ENCODE peak calls at places on chromosome 15, in eight cellular contexts. One of them, this sample, is unnamed.

GRCh38 chr15:90059208-90059985 is 42.9 kb downstream of the IDH2 start:
- DNase-seq in neural progenitor cell: no peak
- DNase-seq in HCT116: no peak
- DNase-seq in SK-N-SH: no peak
- DNase-seq in GM23338: peak; percentile 66
- DNase-seq in PC-3: no peak
- DNase-seq in MM.1S: peak; percentile 96
- DNase-seq in hepatocyte: peak; percentile 50
- DNase-seq in this sample: peak; percentile 95

GRCh38 chr15:75659928-75660645 is 12.4 kb downstream of the SNX33 start:
- DNase-seq in neural progenitor cell: no peak
- DNase-seq in MM.1S: no peak
- DNase-seq in HCT116: no peak
- DNase-seq in GM23338: no peak
- DNase-seq in PC-3: no peak
- DNase-seq in hepatocyte: no peak
- DNase-seq in SK-N-SH: peak; percentile 82
- DNase-seq in this sample: no peak

GRCh38 chr15:59819047-59819446 is 129.9 kb upstream of the BNIP2 start:
- DNase-seq in MM.1S: no peak
- DNase-seq in hepatocyte: no peak
- DNase-seq in GM23338: no peak
- DNase-seq in HCT116: no peak
- DNase-seq in SK-N-SH: no peak
- DNase-seq in PC-3: no peak
- DNase-seq in neural progenitor cell: no peak
- DNase-seq in this sample: no peak

GRCh38 chr15:31487811-31488436 is 161.3 kb downstream of the KLF13 start:
- DNase-seq in SK-N-SH: no peak
- DNase-seq in neural progenitor cell: no peak
- DNase-seq in MM.1S: peak; percentile 56
- DNase-seq in hepatocyte: no peak
- DNase-seq in PC-3: peak; percentile 27
- DNase-seq in HCT116: no peak
- DNase-seq in GM23338: no peak
- DNase-seq in this sample: peak; percentile 61

GRCh38 chr15:47411733-47412530 is 305.4 kb upstream of the SEMA6D start:
- DNase-seq in MM.1S: no peak
- DNase-seq in neural progenitor cell: no peak
- DNase-seq in hepatocyte: no peak
- DNase-seq in PC-3: no peak
- DNase-seq in SK-N-SH: peak; percentile 31
- DNase-seq in HCT116: no peak
- DNase-seq in GM23338: no peak
- DNase-seq in this sample: no peak

GRCh38 chr15:30827625-30828303 is 76.0 kb upstream of the FAN1 start:
- DNase-seq in GM23338: no peak
- DNase-seq in hepatocyte: no peak
- DNase-seq in neural progenitor cell: no peak
- DNase-seq in SK-N-SH: no peak
- DNase-seq in MM.1S: no peak
- DNase-seq in HCT116: no peak
- DNase-seq in PC-3: peak; percentile 7
- DNase-seq in this sample: no peak

GRCh38 chr15:58771621-58772235 is 626 bp downstream of the MINDY2 start:
- DNase-seq in PC-3: peak; percentile 35
- DNase-seq in MM.1S: no peak
- DNase-seq in GM23338: peak; percentile 78
- DNase-seq in HCT116: no peak
- DNase-seq in hepatocyte: peak; percentile 65
- DNase-seq in SK-N-SH: no peak
- DNase-seq in neural progenitor cell: peak; percentile 72
- DNase-seq in this sample: peak; percentile 22

GRCh38 chr15:82951472-82952155 is 906 bp downstream of the HOMER2 start:
- DNase-seq in SK-N-SH: peak; percentile 33
- DNase-seq in GM23338: peak; percentile 12
- DNase-seq in hepatocyte: no peak
- DNase-seq in PC-3: peak; percentile 67
- DNase-seq in MM.1S: no peak
- DNase-seq in neural progenitor cell: no peak
- DNase-seq in HCT116: no peak
- DNase-seq in this sample: no peak

GRCh38 chr15:44300567-44300966 is 12.0 kb downstream of the GOLM2 start:
- DNase-seq in GM23338: no peak
- DNase-seq in hepatocyte: no peak
- DNase-seq in SK-N-SH: no peak
- DNase-seq in HCT116: no peak
- DNase-seq in PC-3: no peak
- DNase-seq in MM.1S: no peak
- DNase-seq in neural progenitor cell: no peak
- DNase-seq in this sample: peak; percentile 25

GRCh38 chr15:81292516-81293001 is 31.4 kb downstream of the STARD5 start:
- DNase-seq in neural progenitor cell: no peak
- DNase-seq in MM.1S: no peak
- DNase-seq in PC-3: no peak
- DNase-seq in hepatocyte: no peak
- DNase-seq in GM23338: no peak
- DNase-seq in SK-N-SH: no peak
- DNase-seq in HCT116: no peak
- DNase-seq in this sample: peak; percentile 75

GRCh38 chr15:57772223-57772957 is 65.9 kb downstream of the POLR2M start:
- DNase-seq in MM.1S: no peak
- DNase-seq in hepatocyte: no peak
- DNase-seq in GM23338: peak; percentile 76
- DNase-seq in neural progenitor cell: peak; percentile 52
- DNase-seq in SK-N-SH: no peak
- DNase-seq in HCT116: no peak
- DNase-seq in PC-3: peak; percentile 68
- DNase-seq in this sample: no peak

GRCh38 chr15:33766329-33766728 is 202.0 kb upstream of the CHRM5 start:
- DNase-seq in hepatocyte: no peak
- DNase-seq in PC-3: peak; percentile 30
- DNase-seq in MM.1S: no peak
- DNase-seq in SK-N-SH: no peak
- DNase-seq in GM23338: no peak
- DNase-seq in HCT116: no peak
- DNase-seq in neural progenitor cell: no peak
- DNase-seq in this sample: no peak

GRCh38 chr15:40323953-40324937 is 753 bp downstream of the INAFM2 start:
- DNase-seq in HCT116: no peak
- DNase-seq in PC-3: no peak
- DNase-seq in SK-N-SH: peak; percentile 78
- DNase-seq in neural progenitor cell: peak; percentile 55
- DNase-seq in hepatocyte: no peak
- DNase-seq in MM.1S: peak; percentile 31
- DNase-seq in GM23338: peak; percentile 61
- DNase-seq in this sample: no peak

GRCh38 chr15:44102675-44103254 is 92.3 kb downstream of the FRMD5 start:
- DNase-seq in HCT116: peak; percentile 93
- DNase-seq in neural progenitor cell: peak; percentile 43
- DNase-seq in GM23338: no peak
- DNase-seq in hepatocyte: peak; percentile 12
- DNase-seq in MM.1S: no peak
- DNase-seq in SK-N-SH: no peak
- DNase-seq in PC-3: peak; percentile 99
- DNase-seq in this sample: no peak

GRCh38 chr15:44319385-44319784 is 30.9 kb downstream of the GOLM2 start:
- DNase-seq in GM23338: peak; percentile 56
- DNase-seq in PC-3: no peak
- DNase-seq in hepatocyte: no peak
- DNase-seq in neural progenitor cell: no peak
- DNase-seq in HCT116: no peak
- DNase-seq in SK-N-SH: no peak
- DNase-seq in MM.1S: peak; percentile 74
- DNase-seq in this sample: peak; percentile 57

GRCh38 chr15:79874242-79874641 is 22.6 kb downstream of the MTHFS start:
- DNase-seq in MM.1S: no peak
- DNase-seq in HCT116: peak; percentile 35
- DNase-seq in neural progenitor cell: no peak
- DNase-seq in hepatocyte: no peak
- DNase-seq in SK-N-SH: no peak
- DNase-seq in PC-3: peak; percentile 71
- DNase-seq in GM23338: no peak
- DNase-seq in this sample: no peak

GRCh38 chr15:42508263-42508690 is 12.8 kb downstream of the SNAP23 start:
- DNase-seq in neural progenitor cell: no peak
- DNase-seq in MM.1S: no peak
- DNase-seq in GM23338: peak; percentile 17
- DNase-seq in SK-N-SH: no peak
- DNase-seq in HCT116: no peak
- DNase-seq in PC-3: no peak
- DNase-seq in hepatocyte: peak; percentile 33
- DNase-seq in this sample: no peak

GRCh38 chr15:71125831-71126453 is 10.7 kb downstream of the THSD4 start:
- DNase-seq in hepatocyte: no peak
- DNase-seq in PC-3: no peak
- DNase-seq in GM23338: peak; percentile 68
- DNase-seq in HCT116: no peak
- DNase-seq in neural progenitor cell: peak; percentile 21
- DNase-seq in SK-N-SH: peak; percentile 45
- DNase-seq in MM.1S: no peak
- DNase-seq in this sample: no peak
- TF ChIP-seq CTCF in hepatocyte: no peak
- TF ChIP-seq CTCF in PC-3: no peak
- TF ChIP-seq CTCF in GM23338: peak; percentile 47
- TF ChIP-seq CTCF in HCT116: peak; percentile 58
- TF ChIP-seq CTCF in neural progenitor cell: peak; percentile 32
- TF ChIP-seq CTCF in SK-N-SH: peak; percentile 26
- TF ChIP-seq CTCF in MM.1S: peak; percentile 16
- TF ChIP-seq CTCF in this sample: peak; percentile 31

GRCh38 chr15:100189849-100190248 is 151.9 kb downstream of the ADAMTS17 start:
- DNase-seq in MM.1S: no peak
- DNase-seq in neural progenitor cell: no peak
- DNase-seq in hepatocyte: peak; percentile 59
- DNase-seq in GM23338: no peak
- DNase-seq in PC-3: peak; percentile 5
- DNase-seq in SK-N-SH: no peak
- DNase-seq in HCT116: no peak
- DNase-seq in this sample: no peak
- H2AFZ ChIP-seq in MM.1S: no peak overlapping the region
- H2AFZ ChIP-seq in neural progenitor cell: no peak overlapping the region
- H2AFZ ChIP-seq in hepatocyte: no peak overlapping the region
- H2AFZ ChIP-seq in GM23338: no peak overlapping the region
- H2AFZ ChIP-seq in PC-3: no peak overlapping the region
- H2AFZ ChIP-seq in SK-N-SH: no peak overlapping the region
- H2AFZ ChIP-seq in HCT116: no peak overlapping the region
- H2AFZ ChIP-seq in this sample: no peak overlapping the region

DNA sequence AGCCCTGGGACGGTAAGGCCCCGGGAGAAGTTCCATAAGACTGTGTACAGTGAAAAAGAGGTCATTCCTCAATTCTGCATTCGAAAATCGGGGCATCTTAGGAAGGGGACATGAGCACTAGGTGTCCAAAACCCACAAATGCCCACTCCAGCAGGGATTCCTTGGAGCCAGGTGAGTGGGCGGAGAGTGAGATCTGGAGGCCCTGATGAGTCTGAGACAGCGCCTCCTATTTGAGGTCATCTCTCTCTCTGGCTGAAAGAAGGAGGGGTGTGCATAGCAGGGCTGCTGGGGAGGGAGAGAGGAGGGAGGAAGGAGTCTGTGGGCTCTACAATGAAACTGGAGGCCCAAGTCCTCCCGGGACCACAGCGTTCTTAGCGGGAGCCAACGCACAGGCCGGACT is 38.1 kb upstream of the LACTB start:
- DNase-seq in HCT116: no peak
- DNase-seq in PC-3: no peak
- DNase-seq in GM23338: peak; percentile 27
- DNase-seq in MM.1S: no peak
- DNase-seq in SK-N-SH: no peak
- DNase-seq in neural progenitor cell: no peak
- DNase-seq in hepatocyte: no peak
- DNase-seq in this sample: no peak
- TF ChIP-seq EZH2phosphoT487 in HCT116: no peak
- TF ChIP-seq EZH2phosphoT487 in PC-3: no peak
- TF ChIP-seq EZH2phosphoT487 in GM23338: no peak
- TF ChIP-seq EZH2phosphoT487 in MM.1S: no peak
- TF ChIP-seq EZH2phosphoT487 in SK-N-SH: no peak
- TF ChIP-seq EZH2phosphoT487 in neural progenitor cell: no peak
- TF ChIP-seq EZH2phosphoT487 in hepatocyte: no peak
- TF ChIP-seq EZH2phosphoT487 in this sample: no peak

GRCh38 chr15:67520276-67520975 is 505 bp upstream of the C15orf61 start:
- DNase-seq in hepatocyte: no peak
- DNase-seq in PC-3: no peak
- DNase-seq in GM23338: peak; percentile 27
- DNase-seq in SK-N-SH: no peak
- DNase-seq in HCT116: no peak
- DNase-seq in neural progenitor cell: no peak
- DNase-seq in MM.1S: no peak
- DNase-seq in this sample: no peak

GRCh38 chr15:67520976-67521769 is at the start of gene C15orf61:
- DNase-seq in GM23338: peak; percentile 84
- DNase-seq in neural progenitor cell: peak; percentile 87
- DNase-seq in hepatocyte: peak; percentile 94
- DNase-seq in SK-N-SH: peak; percentile 97
- DNase-seq in MM.1S: peak; percentile 94
- DNase-seq in PC-3: peak; percentile 91
- DNase-seq in HCT116: peak; percentile 85
- DNase-seq in this sample: peak; percentile 92

GRCh38 chr15:67523337-67523736 is 2.4 kb downstream of the C15orf61 start:
- DNase-seq in GM23338: peak; percentile 44
- DNase-seq in SK-N-SH: no peak
- DNase-seq in hepatocyte: no peak
- DNase-seq in neural progenitor cell: peak; percentile 56
- DNase-seq in HCT116: no peak
- DNase-seq in PC-3: no peak
- DNase-seq in MM.1S: no peak
- DNase-seq in this sample: no peak

GRCh38 chr15:67524235-67524634 is 3.3 kb downstream of the C15orf61 start:
- DNase-seq in GM23338: no peak
- DNase-seq in neural progenitor cell: no peak
- DNase-seq in hepatocyte: no peak
- DNase-seq in HCT116: no peak
- DNase-seq in MM.1S: no peak
- DNase-seq in SK-N-SH: no peak
- DNase-seq in PC-3: no peak
- DNase-seq in this sample: no peak

DNA sequence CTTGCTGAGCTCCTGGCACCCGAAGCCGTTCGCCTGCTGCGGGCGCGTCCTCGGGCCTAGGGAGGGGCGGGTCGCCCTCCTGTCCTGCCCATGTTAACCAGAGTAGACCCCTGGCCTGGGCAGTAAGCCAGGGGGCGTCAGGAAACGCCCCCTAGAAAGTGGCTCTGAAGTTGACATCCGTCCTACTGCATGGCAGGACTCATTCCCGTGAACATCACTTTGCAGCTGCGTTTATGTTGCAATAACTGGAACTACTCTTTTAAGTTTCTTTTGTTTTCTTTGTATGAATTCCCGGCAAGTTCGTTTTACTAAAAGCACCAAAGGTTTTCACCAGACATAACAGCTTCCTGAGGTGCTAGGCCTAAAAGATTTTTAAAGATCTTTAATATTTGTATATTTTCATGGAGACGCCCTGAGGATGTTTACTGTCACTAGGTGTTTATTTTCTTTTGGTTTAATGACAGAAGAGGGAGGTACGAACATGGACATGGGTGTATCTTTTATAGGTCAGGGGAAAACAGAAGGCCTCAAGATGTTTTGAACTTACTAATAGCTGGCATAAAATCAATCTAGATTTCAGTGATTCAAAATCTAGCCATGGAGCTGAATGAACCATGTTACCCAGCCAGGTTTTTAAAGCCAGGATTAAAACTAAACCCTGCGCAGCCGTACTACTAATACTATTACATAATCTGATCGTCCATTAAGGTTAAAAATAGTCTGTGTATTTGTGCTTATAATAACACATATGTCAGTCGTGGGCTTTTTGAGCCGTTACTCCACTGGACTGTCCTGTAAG is 1.0 kb downstream of the C15orf61 start:
- DNase-seq in hepatocyte: peak; percentile 41
- DNase-seq in neural progenitor cell: no peak
- DNase-seq in HCT116: no peak
- DNase-seq in GM23338: no peak
- DNase-seq in MM.1S: peak; percentile 18
- DNase-seq in SK-N-SH: peak; percentile 27
- DNase-seq in PC-3: peak; percentile 20
- DNase-seq in this sample: no peak
- TF ChIP-seq CTCF in hepatocyte: no peak
- TF ChIP-seq CTCF in neural progenitor cell: no peak
- TF ChIP-seq CTCF in HCT116: no peak
- TF ChIP-seq CTCF in GM23338: no peak
- TF ChIP-seq CTCF in MM.1S: no peak
- TF ChIP-seq CTCF in SK-N-SH: no peak
- TF ChIP-seq CTCF in PC-3: no peak
- TF ChIP-seq CTCF in this sample: peak; percentile 47

This sample was measured in OCI-LY7.